ENCODE peak calls at places on chromosomes 11 and 22, in ten cellular contexts. F, Q, M, X, Z, H, G, I, C and O are unnamed samples.
A peak's percentile ranks its signal among the peaks of the same experiment; 100 is the strongest.

GRCh38 chr11:46554205-46555162 is 39.3 kb downstream of the AMBRA1 start:
- DNase-seq in F (no peak), Q (peak; percentile 79), M (peak; percentile 88), X (no peak), Z (no peak), H (no peak), G (peak; percentile 83), I (no peak), C (no peak), O (peak; percentile 81)

GRCh38 chr11:75279273-75279672 is 38.7 kb downstream of the TPBGL start:
- DNase-seq in F (no peak), Q (peak; percentile 22), M (no peak), X (no peak), Z (no peak), H (peak; percentile 7), G (no peak), I (no peak), C (no peak), O (peak; percentile 14)

GRCh38 chr11:113570906-113571305 is 95.7 kb upstream of the DRD2 start:
- DNase-seq in F (no peak), Q (no peak), M (no peak), X (no peak), Z (no peak), H (no peak), G (no peak), I (no peak), C (no peak), O (no peak)

GRCh38 chr22:22020425-22020852 is 37.9 kb upstream of the TOP3B start:
- DNase-seq in F (no peak), Q (no peak), M (no peak), X (no peak), Z (no peak), H (no peak), G (no peak), I (no peak), C (no peak), O (no peak)

GRCh38 chr11:16239130-16240105 is 116.9 kb downstream of the SOX6 start:
- DNase-seq in F (no peak), Q (peak; percentile 58), M (no peak), X (no peak), Z (no peak), H (no peak), G (peak; percentile 2), I (no peak), C (no peak), O (no peak)

GRCh38 chr11:30120045-30120589 is 103.3 kb upstream of the KCNA4 start:
- DNase-seq in F (no peak), Q (no peak), M (no peak), X (no peak), Z (no peak), H (no peak), G (no peak), I (no peak), C (no peak), O (no peak)

GRCh38 chr11:73384871-73385692 is 8.9 kb downstream of the RELT start:
- DNase-seq in F (no peak), Q (no peak), M (no peak), X (no peak), Z (peak; percentile 49), H (no peak), G (peak; percentile 18), I (no peak), C (no peak), O (no peak)

GRCh38 chr11:133029096-133029495 is 503.2 kb downstream of the OPCML start:
- DNase-seq in F (no peak), Q (peak; percentile 8), M (no peak), X (no peak), Z (no peak), H (no peak), G (no peak), I (no peak), C (no peak), O (peak; percentile 4)

GRCh38 chr11:66843776-66844495 is 695 bp downstream of the RCE1 start:
- DNase-seq in F (no peak), Q (no peak), M (no peak), X (peak; percentile 50), Z (no peak), H (no peak), G (no peak), I (no peak), C (no peak), O (no peak)

GRCh38 chr11:115612331-115612730 is 108.1 kb upstream of the CADM1 start:
- DNase-seq in F (no peak), Q (peak; percentile 60), M (no peak), X (no peak), Z (no peak), H (no peak), G (no peak), I (no peak), C (no peak), O (peak; percentile 74)

GRCh38 chr11:80937831-80938230 is 1497.0 kb upstream of the TENM4 start:
- DNase-seq in F (no peak), Q (no peak), M (no peak), X (no peak), Z (no peak), H (no peak), G (no peak), I (no peak), C (no peak), O (peak; percentile 21)

GRCh38 chr11:126510621-126511370 is 155.3 kb downstream of the ST3GAL4 start:
- DNase-seq in F (no peak), Q (peak; percentile 39), M (no peak), X (no peak), Z (no peak), H (no peak), G (no peak), I (no peak), C (no peak), O (no peak)

GRCh38 chr11:44189986-44190882 is 94.8 kb downstream of the EXT2 start:
- DNase-seq in F (no peak), Q (no peak), M (no peak), X (no peak), Z (no peak), H (no peak), G (no peak), I (no peak), C (no peak), O (no peak)

GRCh38 chr22:37431811-37432707 is 4.8 kb upstream of the ELFN2 start:
- DNase-seq in F (peak; percentile 60), Q (peak; percentile 98), M (peak; percentile 97), X (peak; percentile 68), Z (no peak), H (no peak), G (peak; percentile 99), I (peak; percentile 22), C (no peak), O (peak; percentile 99)

GRCh38 chr11:18745251-18745650 is 19.3 kb upstream of the IGSF22 start:
- DNase-seq in F (no peak), Q (no peak), M (no peak), X (no peak), Z (no peak), H (no peak), G (no peak), I (no peak), C (no peak), O (no peak)

GRCh38 chr11:110883266-110883665 is 171.0 kb upstream of the ARHGAP20 start:
- DNase-seq in F (no peak), Q (no peak), M (no peak), X (no peak), Z (no peak), H (no peak), G (no peak), I (no peak), C (no peak), O (no peak)

GRCh38 chr11:32015435-32015834 is 75.4 kb upstream of the RCN1 start:
- DNase-seq in F (no peak), Q (no peak), M (no peak), X (no peak), Z (no peak), H (no peak), G (no peak), I (no peak), C (no peak), O (no peak)

GRCh38 chr22:39537981-39538380 is 5.4 kb upstream of the RPS19BP1 start:
- DNase-seq in F (no peak), Q (no peak), M (no peak), X (no peak), Z (no peak), H (no peak), G (no peak), I (no peak), C (no peak), O (no peak)

GRCh38 chr11:87662287-87662686 is 513.0 kb downstream of the RAB38 start:
- DNase-seq in F (no peak), Q (no peak), M (no peak), X (no peak), Z (no peak), H (no peak), G (no peak), I (no peak), C (no peak), O (no peak)

GRCh38 chr11:43567396-43567975 is 113.1 kb upstream of the HSD17B12 start:
- DNase-seq in F (no peak), Q (peak; percentile 60), M (peak; percentile 63), X (no peak), Z (no peak), H (no peak), G (peak; percentile 46), I (no peak), C (no peak), O (peak; percentile 21)

GRCh38 chr22:48187272-48187855 is 1424.9 kb downstream of the TBC1D22A start:
- DNase-seq in F (no peak), Q (no peak), M (no peak), X (peak; percentile 20), Z (no peak), H (no peak), G (no peak), I (no peak), C (no peak), O (no peak)

GRCh38 chr22:38751422-38752346 is 4.1 kb downstream of the SUN2 start:
- DNase-seq in F (no peak), Q (no peak), M (no peak), X (peak; percentile 81), Z (peak; percentile 63), H (no peak), G (no peak), I (no peak), C (peak; percentile 53), O (no peak)